ENCODE peak calls at places on chromosomes 11 and 22, in eight cellular contexts. N is HFF-Myc, L is endodermal cell, R is fibroblast of pulmonary artery, O is GM06990, B is body of pancreas, Z is aorta, Q is astrocyte of the spinal cord. H is an unnamed sample.

GRCh38 chr11:109914809-109915653 is 178.2 kb upstream of the ZC3H12C start:
- DNase-seq in N (no peak), L (no peak), R (peak), O (no peak), B (no peak), Z (no peak), Q (peak), H (no peak)

GRCh38 chr11:34052608-34053160 is 1.2 kb downstream of the CAPRIN1 start:
- DNase-seq in N (no peak), L (peak), R (no peak), O (no peak), B (peak), Z (peak), Q (no peak), H (peak)

GRCh38 chr11:65448074-65448417 is 25.4 kb downstream of the NEAT1 start:
- DNase-seq in N (no peak), L (no peak), R (no peak), O (no peak), B (no peak), Z (no peak), Q (peak), H (no peak)

GRCh38 chr11:102495161-102496042 is 35.1 kb downstream of the MMP7 start:
- DNase-seq in N (peak), L (peak), R (peak), O (peak), B (peak), Z (no peak), Q (peak), H (peak)

GRCh38 chr11:32809313-32809712 is 14.9 kb upstream of the CCDC73 start:
- DNase-seq in N (peak), L (peak), R (peak), O (peak), B (peak), Z (no peak), Q (peak), H (peak)

GRCh38 chr11:108616549-108616948 is 23.0 kb upstream of the EXPH5 start:
- DNase-seq in N (peak), L (no peak), R (peak), O (no peak), B (no peak), Z (no peak), Q (peak), H (no peak)

GRCh38 chr11:84384637-84385227 is 1098.6 kb upstream of the CCDC90B start:
- DNase-seq in N (peak), L (peak), R (peak), O (peak), B (peak), Z (no peak), Q (peak), H (peak)

GRCh38 chr11:44941286-44942021 is 9.2 kb downstream of the TP53I11 start:
- DNase-seq in N (no peak), L (no peak), R (no peak), O (no peak), B (no peak), Z (no peak), Q (no peak), H (no peak)

GRCh38 chr11:72812968-72813739 is 1.1 kb upstream of the ATG16L2 start:
- DNase-seq in N (no peak), L (peak), R (peak), O (peak), B (peak), Z (peak), Q (peak), H (peak)

GRCh38 chr22:20422965-20423635 is 14.5 kb downstream of the SCARF2 start:
- DNase-seq in N (no peak), L (no peak), R (no peak), O (no peak), B (peak), Z (peak), Q (no peak), H (no peak)

GRCh38 chr11:76606102-76606793 is 64.3 kb downstream of the LRRC32 start:
- DNase-seq in N (no peak), L (peak), R (peak), O (no peak), B (no peak), Z (peak), Q (no peak), H (no peak)

GRCh38 chr11:17021550-17021949 is 7.3 kb upstream of the PLEKHA7 start:
- DNase-seq in N (no peak), L (no peak), R (no peak), O (no peak), B (no peak), Z (no peak), Q (no peak), H (no peak)

GRCh38 chr11:24422371-24422770 is 74.5 kb upstream of the LUZP2 start:
- DNase-seq in N (no peak), L (no peak), R (peak), O (no peak), B (no peak), Z (no peak), Q (peak), H (no peak)

GRCh38 chr22:20650294-20651207 is 123.4 kb upstream of the SERPIND1 start:
- DNase-seq in N (no peak), L (peak), R (no peak), O (no peak), B (no peak), Z (no peak), Q (no peak), H (no peak)

GRCh38 chr11:45593992-45594391 is 71.4 kb downstream of the CHST1 start:
- DNase-seq in N (no peak), L (peak), R (no peak), O (no peak), B (no peak), Z (no peak), Q (peak), H (peak)

GRCh38 chr11:101446238-101446637 is 137.6 kb downstream of the TRPC6 start:
- DNase-seq in N (no peak), L (no peak), R (peak), O (no peak), B (no peak), Z (no peak), Q (peak), H (no peak)

GRCh38 chr22:37222440-37222971 is 10.2 kb upstream of the SSTR3 start:
- DNase-seq in N (no peak), L (no peak), R (no peak), O (peak), B (no peak), Z (peak), Q (no peak), H (peak)

GRCh38 chr22:44557064-44557748 is 59.2 kb upstream of the RTL6 start:
- DNase-seq in N (no peak), L (no peak), R (no peak), O (no peak), B (no peak), Z (no peak), Q (no peak), H (no peak)

GRCh38 chr22:45881524-45881875 is 95.5 kb downstream of the WNT7B start:
- DNase-seq in N (no peak), L (peak), R (no peak), O (no peak), B (no peak), Z (no peak), Q (no peak), H (no peak)

GRCh38 chr11:69654660-69655478 is 13.9 kb downstream of the CCND1 start:
- DNase-seq in N (no peak), L (peak), R (no peak), O (no peak), B (no peak), Z (peak), Q (no peak), H (no peak)

DNA sequence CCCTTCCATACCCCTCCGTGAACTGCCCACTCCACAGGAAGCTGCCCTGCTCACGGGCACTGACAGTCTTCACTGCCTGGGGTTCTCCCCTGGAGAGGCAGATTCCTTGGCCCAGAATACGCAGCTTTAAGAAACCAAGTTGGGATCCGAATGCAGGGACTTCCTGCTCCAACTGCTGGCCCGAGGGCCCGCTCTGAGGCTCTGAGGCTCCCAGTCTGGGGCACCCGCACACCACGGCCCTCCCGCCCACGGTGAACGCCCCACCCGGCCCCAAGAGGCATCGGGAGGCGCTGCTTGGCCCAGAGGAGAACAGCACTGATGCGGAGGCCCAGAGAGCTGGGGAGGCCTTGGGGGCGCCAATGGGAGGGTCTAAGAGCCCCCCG is 42.3 kb downstream of the IGF2 start:
- DNase-seq in N (no peak), L (no peak), R (no peak), O (no peak), B (no peak), Z (peak), Q (no peak), H (no peak)
- H3K4me3 ChIP-seq in N (no peak), L (no peak), R (no peak), O (no peak), B (no peak), Z (no peak), Q (no peak), H (no peak)

DNA sequence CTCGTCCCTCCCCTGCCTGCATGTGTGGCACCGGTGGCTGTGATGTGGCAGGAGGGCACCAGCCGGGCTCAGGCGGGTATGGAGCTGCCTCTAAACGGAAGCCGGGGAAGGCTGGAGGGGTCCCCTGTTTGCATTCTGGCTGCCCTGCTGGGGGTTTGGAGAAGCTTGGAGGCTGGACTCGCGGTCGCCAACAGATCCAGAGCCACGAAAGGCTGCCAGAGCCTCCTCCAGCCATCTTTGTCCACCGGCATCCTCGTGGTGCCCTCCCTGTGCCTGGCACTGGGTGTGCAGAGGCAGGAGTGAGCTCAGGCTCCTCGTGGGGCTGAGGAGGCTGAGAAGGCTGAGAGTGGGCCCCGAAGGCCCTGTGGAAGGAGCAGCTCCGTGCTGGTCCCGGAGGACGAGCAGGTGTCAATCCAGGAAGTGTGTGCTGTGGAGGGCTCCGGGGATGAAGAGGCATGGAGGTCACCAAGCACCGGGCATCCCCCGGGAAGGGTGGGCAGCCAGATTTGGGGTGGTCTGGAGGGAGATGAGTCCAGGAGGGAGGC is 937 bp downstream of the KDELR3 start:
- DNase-seq in N (no peak), L (no peak), R (no peak), O (no peak), B (no peak), Z (peak), Q (no peak), H (no peak)
- H3K4me3 ChIP-seq in N (peak), L (peak), R (peak), O (no peak), B (no peak), Z (no peak), Q (peak), H (no peak)

GRCh38 chr22:19050117-19050516 is 72.1 kb downstream of the DGCR2 start:
- DNase-seq in N (no peak), L (no peak), R (no peak), O (no peak), B (no peak), Z (no peak), Q (no peak), H (no peak)
- H3K4me3 ChIP-seq in N (no peak), L (no peak), R (no peak), O (no peak), B (no peak), Z (no peak), Q (no peak), H (no peak)

GRCh38 chr11:58923300-58923788 is 15.9 kb upstream of the GLYATL1 start:
- DNase-seq in N (no peak), L (peak), R (peak), O (no peak), B (no peak), Z (no peak), Q (peak), H (peak)
- H3K4me3 ChIP-seq in N (no peak), L (no peak), R (peak), O (no peak), B (no peak), Z (no peak), Q (peak), H (no peak)

GRCh38 chr11:22761066-22761465 is 68.5 kb downstream of the SVIP start:
- DNase-seq in N (no peak), L (no peak), R (no peak), O (no peak), B (no peak), Z (no peak), Q (no peak), H (no peak)
- H3K4me3 ChIP-seq in N (no peak), L (no peak), R (no peak), O (no peak), B (no peak), Z (no peak), Q (no peak), H (no peak)